ENCODE peak calls at places on chromosomes 16 and 17, in six cellular contexts. N is heart left ventricle, B is colonic mucosa, Q is K562, D is ascending aorta, I is astrocyte. M is an unnamed sample.

GRCh38 chr17:49214665-49215360 is 4.3 kb downstream of the ABI3 start:
- DNase-seq in B (no peak), Q (no peak), I (no peak), D (no peak), N (no peak), M (no peak)

GRCh38 chr17:82668631-82669099 is 20.4 kb upstream of the WDR45B start:
- DNase-seq in Q (peak; percentile 66), D (no peak), B (peak; percentile 67), N (peak; percentile 82), I (peak; percentile 12), M (no peak)

GRCh38 chr16:50313596-50314483 is 47.5 kb downstream of the ADCY7 start:
- DNase-seq in B (no peak), I (peak; percentile 61), D (no peak), N (peak; percentile 81), Q (no peak), M (no peak)

GRCh38 chr16:1469693-1470201 is 5.1 kb downstream of the CLCN7 start:
- DNase-seq in N (no peak), I (no peak), Q (no peak), D (no peak), B (no peak), M (no peak)

GRCh38 chr16:1548727-1549126 is 15.3 kb downstream of the TMEM204 start:
- DNase-seq in N (no peak), D (no peak), Q (no peak), B (no peak), I (no peak), M (no peak)

GRCh38 chr17:56112086-56112485 is 41.2 kb upstream of the ANKFN1 start:
- DNase-seq in N (no peak), B (no peak), Q (no peak), D (no peak), I (peak; percentile 83), M (no peak)

GRCh38 chr16:87007907-87008306 is 309.3 kb downstream of the C16orf95 start:
- DNase-seq in B (no peak), Q (no peak), D (no peak), I (no peak), N (no peak), M (no peak)

GRCh38 chr16:86979984-86980553 is 337.1 kb downstream of the C16orf95 start:
- DNase-seq in Q (no peak), D (no peak), B (no peak), N (no peak), I (no peak), M (no peak)

GRCh38 chr17:63537991-63538692 is 12.1 kb upstream of the DCAF7 start:
- DNase-seq in I (no peak), B (no peak), D (no peak), N (no peak), Q (no peak), M (no peak)

GRCh38 chr16:86037999-86038922 is 139.3 kb downstream of the IRF8 start:
- DNase-seq in Q (no peak), N (no peak), D (no peak), I (no peak), B (peak; percentile 43), M (no peak)

GRCh38 chr16:3028716-3029319 is 5.0 kb downstream of the THOC6 start:
- DNase-seq in D (no peak), B (no peak), Q (no peak), I (no peak), N (no peak), M (no peak)

GRCh38 chr16:65463652-65464260 is 341.9 kb upstream of the CDH11 start:
- DNase-seq in D (no peak), N (no peak), Q (no peak), I (no peak), B (no peak), M (no peak)

GRCh38 chr17:79837888-79838540 is 1.2 kb downstream of the CBX4 start:
- DNase-seq in N (peak; percentile 44), B (peak; percentile 48), I (peak; percentile 41), D (no peak), Q (no peak), M (no peak)

GRCh38 chr17:42548070-42548837 is 4.5 kb upstream of the HSD17B1 start:
- DNase-seq in Q (no peak), N (peak; percentile 56), D (no peak), B (peak; percentile 93), I (no peak), M (no peak)

GRCh38 chr16:35140293-35140986 is 1681.0 kb downstream of the TP53TG3F start:
- DNase-seq in B (no peak), N (no peak), I (no peak), Q (no peak), D (no peak), M (no peak)

GRCh38 chr17:58785097-58785496 is 29.4 kb downstream of the PPM1E start:
- DNase-seq in Q (no peak), D (no peak), N (no peak), I (no peak), B (no peak), M (no peak)

GRCh38 chr17:56543280-56543679 is 50.2 kb upstream of the NOG start:
- DNase-seq in B (no peak), N (no peak), D (no peak), Q (no peak), I (no peak), M (no peak)

GRCh38 chr16:67770371-67770991 is 35.9 kb downstream of the RANBP10 start:
- DNase-seq in N (no peak), B (no peak), D (no peak), Q (no peak), I (no peak), M (no peak)

GRCh38 chr17:47698749-47699535 is 5.0 kb downstream of the TBKBP1 start:
- DNase-seq in B (peak; percentile 69), Q (peak; percentile 90), N (no peak), D (no peak), I (no peak), M (no peak)

GRCh38 chr17:50675627-50676026 is 32.1 kb downstream of the ANKRD40 start:
- DNase-seq in D (no peak), N (no peak), I (no peak), B (peak; percentile 77), Q (no peak), M (no peak)

GRCh38 chr17:12320286-12320685 is 299.6 kb downstream of the MAP2K4 start:
- DNase-seq in Q (no peak), B (no peak), D (no peak), I (no peak), N (no peak), M (no peak)

GRCh38 chr16:62548095-62548494 is 511.9 kb upstream of the CDH8 start:
- DNase-seq in I (no peak), D (no peak), B (no peak), Q (no peak), N (no peak), M (no peak)

GRCh38 chr16:28572659-28573510 is 19.2 kb downstream of the SGF29 start:
- DNase-seq in I (no peak), B (no peak), D (no peak), N (peak; percentile 69), Q (no peak), M (no peak)

DNA sequence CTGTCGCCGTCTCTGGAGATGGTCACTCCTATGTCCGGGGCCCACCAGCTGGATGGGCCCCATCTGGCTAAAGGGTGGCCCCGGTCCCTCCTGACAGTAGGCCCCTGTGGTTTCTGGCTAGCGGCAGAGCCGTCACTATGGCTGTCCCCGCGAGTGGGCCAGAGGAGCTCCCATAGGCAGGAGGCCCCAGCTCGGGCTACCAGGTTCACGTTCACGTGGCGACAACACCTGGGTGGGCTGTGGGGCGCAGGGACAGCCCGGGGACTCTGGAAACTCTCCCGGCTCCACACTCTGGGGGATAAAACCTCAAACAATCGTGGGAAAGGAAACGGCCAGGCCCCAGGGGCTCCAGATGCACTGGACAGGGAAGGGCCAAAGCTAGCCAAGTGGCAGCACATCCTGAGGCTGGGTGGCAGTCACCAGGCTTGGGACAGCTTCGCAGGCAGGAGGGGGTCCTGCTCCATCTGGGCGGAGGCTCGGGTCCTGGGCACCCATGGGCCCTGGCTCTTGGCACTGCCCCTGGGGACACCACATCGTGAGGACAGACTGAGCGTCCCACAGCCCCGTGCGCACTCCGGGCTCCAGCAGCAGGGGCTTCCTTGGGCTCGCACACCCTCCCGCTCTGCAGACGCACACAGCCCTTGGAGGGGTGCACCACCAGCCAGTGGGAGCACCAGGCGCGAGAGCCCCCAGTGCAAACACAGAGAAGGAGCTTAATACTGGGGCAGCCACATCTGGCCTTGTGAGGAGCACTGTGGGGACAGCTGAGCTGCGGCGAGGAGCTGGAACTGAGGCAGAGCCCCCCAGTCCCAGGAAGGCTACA is 4.5 kb downstream of the RNF166 start:
- DNase-seq in D (no peak), Q (no peak), B (no peak), I (no peak), N (no peak), M (no peak)
- TF ChIP-seq CTCF in D (no peak), Q (no peak), B (no peak), I (no peak), N (no peak), M (no peak)

DNA sequence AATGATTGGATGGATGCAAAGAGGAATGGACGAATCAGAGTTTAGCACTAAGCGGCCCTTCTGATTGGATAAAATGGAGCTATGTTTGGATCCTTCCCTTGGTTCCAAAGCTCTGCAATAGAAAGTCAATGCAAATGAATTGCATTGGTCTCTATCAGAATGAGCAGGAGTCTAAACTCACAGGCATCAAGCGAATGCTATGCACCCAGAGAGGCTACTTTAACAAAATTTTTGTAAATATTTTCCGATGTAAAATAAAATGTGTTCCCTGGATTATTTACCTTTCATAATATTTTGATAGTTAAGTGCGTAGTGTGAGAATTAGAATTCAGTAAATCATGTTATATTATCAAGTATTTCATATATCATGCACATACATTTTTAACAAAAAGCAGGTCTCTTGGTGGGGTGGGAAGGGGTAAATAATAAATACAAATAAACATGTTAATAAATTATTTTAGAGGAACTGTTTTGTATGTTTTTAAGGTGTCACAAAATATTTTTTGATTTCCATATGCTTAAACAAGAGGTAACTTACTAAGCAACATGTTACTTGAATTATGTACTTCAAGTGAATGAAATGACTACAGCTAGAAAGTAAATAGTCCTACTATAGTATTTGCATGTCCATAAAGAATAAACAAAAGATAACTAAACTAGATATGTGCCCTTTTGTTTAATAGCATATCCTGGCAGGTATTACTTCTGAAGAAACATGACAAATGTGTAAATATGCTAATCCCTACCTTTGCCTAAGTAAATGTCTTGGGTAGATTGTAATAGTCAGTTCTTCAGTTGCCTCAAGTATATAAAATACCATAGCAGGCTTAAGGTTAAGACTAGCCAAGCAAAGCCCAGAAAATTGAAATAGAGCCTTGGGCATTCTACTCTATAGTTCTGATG is 4.4 kb upstream of the UNK start:
- DNase-seq in Q (no peak), I (no peak), D (no peak), N (no peak), B (no peak), M (no peak)
- H3K4me3 ChIP-seq in Q (no peak overlapping the region), I (no peak overlapping the region), D (no peak overlapping the region), N (no peak overlapping the region), B (no peak overlapping the region), M (no peak overlapping the region)

DNA sequence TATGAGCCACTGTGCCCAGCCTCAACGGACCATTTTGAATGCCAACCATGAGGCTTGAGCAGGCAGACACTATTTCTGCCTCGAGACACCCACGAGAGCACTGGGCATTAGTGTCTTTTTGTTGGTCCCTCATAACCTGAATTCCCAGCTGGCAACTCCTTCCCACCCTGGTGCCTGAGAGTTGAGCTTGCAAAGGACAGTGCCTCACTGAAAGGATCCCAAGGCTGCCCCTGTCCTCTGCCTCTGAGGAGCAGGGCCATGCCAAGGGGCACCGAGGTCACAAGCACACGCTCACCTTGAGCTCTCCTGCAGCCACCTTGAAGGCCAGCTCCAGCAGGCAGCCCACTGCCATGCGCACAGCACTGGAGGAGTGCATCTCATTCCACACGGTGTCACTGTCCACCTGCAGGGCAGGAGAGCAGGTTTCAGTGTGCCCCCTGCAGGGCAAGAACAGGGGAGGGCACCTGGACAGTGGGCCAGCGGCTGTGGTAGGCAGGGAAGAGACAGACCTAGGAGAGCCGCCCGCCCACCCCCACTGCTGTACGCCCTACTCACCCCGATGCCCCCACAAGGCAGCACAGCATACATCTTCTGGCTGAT is 12.8 kb downstream of the G6PC3 start:
- DNase-seq in D (no peak), I (no peak), Q (peak; percentile 44), N (no peak), B (no peak), M (no peak)
- H3K4me1 ChIP-seq in D (no peaks in the 10 kb centered on the region), I (peaks cover 30% of the 10 kb centered on the region), Q (peaks cover 21% of the 10 kb centered on the region), N (peaks cover 10% of the 10 kb centered on the region), B (no peaks in the 10 kb centered on the region), M (peaks cover 7% of the 10 kb centered on the region)

GRCh38 chr17:14935139-14935538 is 330.0 kb downstream of the PMP22 start:
- DNase-seq in Q (no peak), D (no peak), N (no peak), I (no peak), B (no peak), M (no peak)
- TF ChIP-seq CTCF in Q (no peak), D (no peak), N (no peak), I (no peak), B (no peak), M (no peak)

M was measured in esophagus squamous epithelium.